ENCODE peak calls at places on chromosomes 2 and 18, in nine cellular contexts. One of them, this sample, is unnamed. For H3K4me1, the result is how much of the 10 kb centered on the place peaks cover.

GRCh38 chr2:189261431-189261841 is 81.9 kb upstream of the COL5A2 start:
- DNase-seq in tibial artery: no peak
- DNase-seq in transverse colon: no peak
- DNase-seq in mucosa of descending colon: no peak
- DNase-seq in HCT116: no peak
- DNase-seq in endodermal cell: no peak
- DNase-seq in colonic mucosa: no peak
- DNase-seq in PC-9: no peak
- DNase-seq in fibroblast of lung: peak
- DNase-seq in this sample: no peak

GRCh38 chr2:226671177-226671676 is 128.4 kb downstream of the IRS1 start:
- DNase-seq in HCT116: no peak
- DNase-seq in colonic mucosa: no peak
- DNase-seq in tibial artery: no peak
- DNase-seq in endodermal cell: no peak
- DNase-seq in PC-9: no peak
- DNase-seq in transverse colon: no peak
- DNase-seq in fibroblast of lung: no peak
- DNase-seq in mucosa of descending colon: no peak
- DNase-seq in this sample: no peak

GRCh38 chr2:67841711-67842110 is 221.1 kb downstream of the C1D start:
- DNase-seq in HCT116: no peak
- DNase-seq in colonic mucosa: no peak
- DNase-seq in transverse colon: no peak
- DNase-seq in mucosa of descending colon: no peak
- DNase-seq in endodermal cell: no peak
- DNase-seq in fibroblast of lung: no peak
- DNase-seq in tibial artery: no peak
- DNase-seq in PC-9: no peak
- DNase-seq in this sample: no peak

GRCh38 chr2:75276093-75277055 is 77.1 kb upstream of the TACR1 start:
- DNase-seq in tibial artery: no peak
- DNase-seq in HCT116: no peak
- DNase-seq in mucosa of descending colon: no peak
- DNase-seq in colonic mucosa: no peak
- DNase-seq in transverse colon: no peak
- DNase-seq in endodermal cell: peak
- DNase-seq in fibroblast of lung: peak
- DNase-seq in PC-9: no peak
- DNase-seq in this sample: no peak

GRCh38 chr2:168952424-168952823 is 51.3 kb downstream of the G6PC2 start:
- DNase-seq in transverse colon: no peak
- DNase-seq in mucosa of descending colon: no peak
- DNase-seq in endodermal cell: no peak
- DNase-seq in fibroblast of lung: no peak
- DNase-seq in tibial artery: no peak
- DNase-seq in colonic mucosa: no peak
- DNase-seq in HCT116: no peak
- DNase-seq in PC-9: no peak
- DNase-seq in this sample: no peak

GRCh38 chr2:27730980-27731691 is 40.4 kb upstream of the MRPL33 start:
- DNase-seq in PC-9: no peak
- DNase-seq in HCT116: no peak
- DNase-seq in transverse colon: no peak
- DNase-seq in mucosa of descending colon: no peak
- DNase-seq in tibial artery: no peak
- DNase-seq in endodermal cell: no peak
- DNase-seq in fibroblast of lung: no peak
- DNase-seq in colonic mucosa: no peak
- DNase-seq in this sample: no peak

GRCh38 chr2:18701981-18702380 is 112.6 kb upstream of the NT5C1B start:
- DNase-seq in transverse colon: no peak
- DNase-seq in endodermal cell: no peak
- DNase-seq in colonic mucosa: no peak
- DNase-seq in PC-9: no peak
- DNase-seq in tibial artery: no peak
- DNase-seq in fibroblast of lung: no peak
- DNase-seq in mucosa of descending colon: no peak
- DNase-seq in HCT116: no peak
- DNase-seq in this sample: no peak

GRCh38 chr18:51051105-51051712 is 21.2 kb downstream of the SMAD4 start:
- DNase-seq in tibial artery: no peak
- DNase-seq in mucosa of descending colon: no peak
- DNase-seq in endodermal cell: no peak
- DNase-seq in colonic mucosa: no peak
- DNase-seq in transverse colon: no peak
- DNase-seq in fibroblast of lung: peak
- DNase-seq in PC-9: no peak
- DNase-seq in HCT116: peak
- DNase-seq in this sample: peak

GRCh38 chr2:1648241-1649102 is 95.8 kb downstream of the PXDN start:
- DNase-seq in tibial artery: no peak
- DNase-seq in transverse colon: no peak
- DNase-seq in endodermal cell: peak
- DNase-seq in HCT116: no peak
- DNase-seq in colonic mucosa: no peak
- DNase-seq in fibroblast of lung: no peak
- DNase-seq in PC-9: no peak
- DNase-seq in mucosa of descending colon: no peak
- DNase-seq in this sample: no peak

GRCh38 chr2:219368690-219369108 is 19.0 kb downstream of the DNPEP start:
- DNase-seq in HCT116: no peak
- DNase-seq in mucosa of descending colon: no peak
- DNase-seq in transverse colon: no peak
- DNase-seq in fibroblast of lung: peak
- DNase-seq in endodermal cell: no peak
- DNase-seq in tibial artery: no peak
- DNase-seq in PC-9: peak
- DNase-seq in colonic mucosa: no peak
- DNase-seq in this sample: peak

GRCh38 chr2:129888896-129889295 is 90.6 kb upstream of the RAB6C start:
- DNase-seq in transverse colon: no peak
- DNase-seq in colonic mucosa: no peak
- DNase-seq in tibial artery: no peak
- DNase-seq in HCT116: no peak
- DNase-seq in fibroblast of lung: no peak
- DNase-seq in mucosa of descending colon: no peak
- DNase-seq in endodermal cell: peak
- DNase-seq in PC-9: no peak
- DNase-seq in this sample: no peak

GRCh38 chr2:162056796-162057399 is 17.1 kb downstream of the DPP4 start:
- DNase-seq in tibial artery: no peak
- DNase-seq in fibroblast of lung: no peak
- DNase-seq in HCT116: no peak
- DNase-seq in endodermal cell: no peak
- DNase-seq in transverse colon: no peak
- DNase-seq in PC-9: no peak
- DNase-seq in colonic mucosa: no peak
- DNase-seq in mucosa of descending colon: no peak
- DNase-seq in this sample: no peak

GRCh38 chr18:45787346-45787745 is 38.1 kb upstream of the SIGLEC15 start:
- DNase-seq in mucosa of descending colon: no peak
- DNase-seq in colonic mucosa: no peak
- DNase-seq in PC-9: no peak
- DNase-seq in fibroblast of lung: no peak
- DNase-seq in tibial artery: no peak
- DNase-seq in HCT116: no peak
- DNase-seq in endodermal cell: no peak
- DNase-seq in transverse colon: no peak
- DNase-seq in this sample: no peak

GRCh38 chr2:220811952-220812570 is 760.0 kb downstream of the EPHA4 start:
- DNase-seq in fibroblast of lung: peak
- DNase-seq in tibial artery: no peak
- DNase-seq in colonic mucosa: no peak
- DNase-seq in endodermal cell: no peak
- DNase-seq in mucosa of descending colon: no peak
- DNase-seq in transverse colon: no peak
- DNase-seq in HCT116: no peak
- DNase-seq in PC-9: peak
- DNase-seq in this sample: no peak

GRCh38 chr2:160582481-160583161 is 89.0 kb upstream of the RBMS1 start:
- DNase-seq in HCT116: no peak
- DNase-seq in colonic mucosa: no peak
- DNase-seq in mucosa of descending colon: no peak
- DNase-seq in endodermal cell: no peak
- DNase-seq in PC-9: peak
- DNase-seq in tibial artery: no peak
- DNase-seq in fibroblast of lung: peak
- DNase-seq in transverse colon: no peak
- DNase-seq in this sample: peak

GRCh38 chr2:160581035-160581434 is 87.4 kb upstream of the RBMS1 start:
- DNase-seq in colonic mucosa: no peak
- DNase-seq in fibroblast of lung: no peak
- DNase-seq in HCT116: no peak
- DNase-seq in mucosa of descending colon: no peak
- DNase-seq in endodermal cell: no peak
- DNase-seq in transverse colon: no peak
- DNase-seq in tibial artery: no peak
- DNase-seq in PC-9: no peak
- DNase-seq in this sample: no peak

GRCh38 chr2:160583823-160584537 is 90.4 kb upstream of the RBMS1 start:
- DNase-seq in HCT116: no peak
- DNase-seq in colonic mucosa: no peak
- DNase-seq in endodermal cell: peak
- DNase-seq in transverse colon: no peak
- DNase-seq in fibroblast of lung: no peak
- DNase-seq in mucosa of descending colon: no peak
- DNase-seq in PC-9: no peak
- DNase-seq in tibial artery: no peak
- DNase-seq in this sample: no peak

GRCh38 chr2:160583162-160583522 is 89.5 kb upstream of the RBMS1 start:
- DNase-seq in endodermal cell: no peak
- DNase-seq in tibial artery: no peak
- DNase-seq in transverse colon: no peak
- DNase-seq in PC-9: peak
- DNase-seq in HCT116: no peak
- DNase-seq in mucosa of descending colon: no peak
- DNase-seq in colonic mucosa: no peak
- DNase-seq in fibroblast of lung: peak
- DNase-seq in this sample: peak

GRCh38 chr2:160581448-160581847 is 87.8 kb upstream of the RBMS1 start:
- DNase-seq in transverse colon: no peak
- DNase-seq in fibroblast of lung: no peak
- DNase-seq in PC-9: no peak
- DNase-seq in HCT116: no peak
- DNase-seq in colonic mucosa: no peak
- DNase-seq in endodermal cell: peak
- DNase-seq in mucosa of descending colon: no peak
- DNase-seq in tibial artery: no peak
- DNase-seq in this sample: no peak
- H3K4me1 ChIP-seq in transverse colon: under half
- H3K4me1 ChIP-seq in fibroblast of lung: under half
- H3K4me1 ChIP-seq in PC-9: under half
- H3K4me1 ChIP-seq in HCT116: under half
- H3K4me1 ChIP-seq in colonic mucosa: under half
- H3K4me1 ChIP-seq in endodermal cell: under half
- H3K4me1 ChIP-seq in mucosa of descending colon: under half
- H3K4me1 ChIP-seq in tibial artery: under half
- H3K4me1 ChIP-seq in this sample: under half

DNA sequence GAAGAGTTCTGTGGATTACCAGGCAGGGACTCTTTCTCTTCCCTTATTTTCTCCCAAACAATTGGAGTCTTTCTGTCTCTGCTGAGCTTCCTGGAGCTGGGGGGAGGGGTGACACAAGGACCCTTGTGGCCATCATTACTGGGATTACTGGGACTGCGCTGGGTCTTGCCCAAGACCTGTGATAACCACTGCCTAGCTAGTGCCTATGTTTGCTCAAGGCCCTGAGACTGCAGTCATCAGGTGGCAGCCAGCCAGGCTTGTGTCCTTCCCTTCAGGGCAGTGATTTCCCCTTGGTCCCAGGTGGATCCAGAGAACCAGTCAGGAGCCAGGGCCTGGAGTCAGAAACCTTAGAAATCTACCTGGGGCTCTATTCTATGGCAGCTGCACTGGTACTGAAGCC is 355.6 kb downstream of the PARD3B start:
- DNase-seq in PC-9: no peak
- DNase-seq in endodermal cell: no peak
- DNase-seq in colonic mucosa: peak
- DNase-seq in mucosa of descending colon: no peak
- DNase-seq in tibial artery: peak
- DNase-seq in transverse colon: no peak
- DNase-seq in fibroblast of lung: no peak
- DNase-seq in HCT116: no peak
- DNase-seq in this sample: no peak
- TF ChIP-seq CTCF in PC-9: no peak
- TF ChIP-seq CTCF in endodermal cell: no peak
- TF ChIP-seq CTCF in colonic mucosa: no peak
- TF ChIP-seq CTCF in mucosa of descending colon: no peak
- TF ChIP-seq CTCF in tibial artery: no peak
- TF ChIP-seq CTCF in transverse colon: no peak
- TF ChIP-seq CTCF in fibroblast of lung: no peak
- TF ChIP-seq CTCF in HCT116: no peak
- TF ChIP-seq CTCF in this sample: no peak

GRCh38 chr2:204264068-204264693 is 281.1 kb upstream of the PARD3B start:
- DNase-seq in mucosa of descending colon: no peak
- DNase-seq in endodermal cell: peak
- DNase-seq in transverse colon: no peak
- DNase-seq in tibial artery: no peak
- DNase-seq in colonic mucosa: no peak
- DNase-seq in HCT116: no peak
- DNase-seq in fibroblast of lung: no peak
- DNase-seq in PC-9: no peak
- DNase-seq in this sample: no peak
- H3K4me3 ChIP-seq in mucosa of descending colon: no peak
- H3K4me3 ChIP-seq in endodermal cell: peak
- H3K4me3 ChIP-seq in transverse colon: no peak
- H3K4me3 ChIP-seq in tibial artery: no peak
- H3K4me3 ChIP-seq in colonic mucosa: no peak
- H3K4me3 ChIP-seq in HCT116: no peak
- H3K4me3 ChIP-seq in fibroblast of lung: no peak
- H3K4me3 ChIP-seq in PC-9: no peak
- H3K4me3 ChIP-seq in this sample: no peak

GRCh38 chr2:181305151-181306123 is 151.7 kb upstream of the ITGA4 start:
- DNase-seq in fibroblast of lung: peak
- DNase-seq in tibial artery: no peak
- DNase-seq in transverse colon: peak
- DNase-seq in PC-9: no peak
- DNase-seq in endodermal cell: peak
- DNase-seq in colonic mucosa: peak
- DNase-seq in mucosa of descending colon: peak
- DNase-seq in HCT116: no peak
- DNase-seq in this sample: no peak
- H3K4me1 ChIP-seq in fibroblast of lung: under half
- H3K4me1 ChIP-seq in tibial artery: under half
- H3K4me1 ChIP-seq in transverse colon: under half
- H3K4me1 ChIP-seq in PC-9: under half
- H3K4me1 ChIP-seq in endodermal cell: under half
- H3K4me1 ChIP-seq in colonic mucosa: under half
- H3K4me1 ChIP-seq in mucosa of descending colon: under half
- H3K4me1 ChIP-seq in HCT116: under half
- H3K4me1 ChIP-seq in this sample: under half

DNA sequence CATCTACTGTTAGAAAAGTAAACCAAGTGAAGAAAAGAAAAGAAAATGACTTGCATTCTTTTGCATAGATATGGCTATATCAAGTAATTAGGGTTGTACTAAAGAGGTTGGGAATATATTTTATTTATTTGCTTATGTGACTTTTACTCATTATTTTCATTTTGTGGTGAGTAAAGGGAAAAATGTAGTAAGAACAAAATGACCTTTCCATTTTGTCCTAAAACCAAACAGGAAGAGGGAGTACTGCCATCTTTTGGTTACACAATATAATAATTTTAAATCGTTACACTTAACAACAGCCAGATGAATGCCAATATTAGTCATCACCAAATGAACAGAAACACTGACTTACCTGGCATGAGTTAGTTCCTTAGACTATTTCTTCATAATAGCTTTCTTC is 47.3 kb upstream of the NDUFV2 start:
- DNase-seq in HCT116: peak
- DNase-seq in colonic mucosa: no peak
- DNase-seq in endodermal cell: no peak
- DNase-seq in mucosa of descending colon: no peak
- DNase-seq in PC-9: peak
- DNase-seq in fibroblast of lung: peak
- DNase-seq in transverse colon: no peak
- DNase-seq in tibial artery: no peak
- DNase-seq in this sample: no peak
- TF ChIP-seq CTCF in HCT116: peak
- TF ChIP-seq CTCF in colonic mucosa: no peak
- TF ChIP-seq CTCF in endodermal cell: no peak
- TF ChIP-seq CTCF in mucosa of descending colon: no peak
- TF ChIP-seq CTCF in PC-9: no peak
- TF ChIP-seq CTCF in fibroblast of lung: no peak
- TF ChIP-seq CTCF in transverse colon: no peak
- TF ChIP-seq CTCF in tibial artery: peak
- TF ChIP-seq CTCF in this sample: peak